ENCODE peak calls at places on chromosomes 16 and 17, in five cellular contexts. J, L, W, H and V are unnamed samples.

GRCh38 chr16:14611660-14612059 is 18.4 kb downstream of the PARN start:
- DNase-seq in W (no peak), J (no peak), H (no peak), L (no peak), V (no peak)

GRCh38 chr16:21158208-21159110 is at the start of gene LDAF1:
- DNase-seq in W (peak; percentile 58), H (peak; percentile 85), J (peak; percentile 56), L (peak; percentile 94), V (peak; percentile 88)

GRCh38 chr16:88087517-88087877 is 136.3 kb downstream of the BANP start:
- DNase-seq in J (no peak), W (no peak), H (no peak), L (no peak), V (no peak)

GRCh38 chr16:57825298-57826039 is 23.2 kb upstream of the KIFC3 start:
- DNase-seq in W (no peak), L (no peak), J (no peak), H (no peak), V (no peak)

GRCh38 chr16:17578921-17579876 is 108.4 kb upstream of the XYLT1 start:
- DNase-seq in L (peak; percentile 82), H (peak; percentile 43), J (no peak), W (peak; percentile 31), V (peak; percentile 49)

GRCh38 chr17:50531428-50532025 is 1.0 kb upstream of the EPN3 start:
- DNase-seq in W (no peak), L (no peak), H (no peak), J (no peak), V (no peak)

GRCh38 chr17:66747561-66748275 is 87.2 kb upstream of the CACNG5 start:
- DNase-seq in W (no peak), J (no peak), H (no peak), L (no peak), V (no peak)

GRCh38 chr16:64398795-64399194 is 723.1 kb downstream of the CDH11 start:
- DNase-seq in W (no peak), J (no peak), H (no peak), L (no peak), V (no peak)